ENCODE peak calls at places on chromosomes 1 and 21, in six cellular contexts. A is WTC11, Y is hepatic stellate cell, J is NCI-H2029, K is mucosa of gallbladder, U is fibroblast of the aortic adventitia. S is an unnamed sample.

GRCh38 chr1:219066631-219067349 is 106.9 kb upstream of the LYPLAL1 start:
- DNase-seq in A (no peak), Y (peak; percentile 10), J (no peak), K (no peak), U (peak; percentile 76), S (no peak)

GRCh38 chr1:35448344-35448801 is 108.8 kb downstream of the KIAA0319L start:
- DNase-seq in A (no peak), Y (peak; percentile 78), J (peak; percentile 48), K (peak; percentile 28), U (peak; percentile 98), S (no peak)

GRCh38 chr1:38835230-38835827 is 24.2 kb downstream of the RRAGC start:
- DNase-seq in A (peak; percentile 37), Y (peak; percentile 60), J (peak; percentile 100), K (peak; percentile 67), U (peak; percentile 90), S (peak; percentile 81)

GRCh38 chr1:197595244-197595904 is 179.9 kb downstream of the DENND1B start:
- DNase-seq in A (no peak), Y (no peak), J (no peak), K (no peak), U (no peak), S (no peak)

GRCh38 chr1:114671011-114671938 is 1.4 kb upstream of the DENND2C start:
- DNase-seq in A (no peak), Y (peak; percentile 18), J (no peak), K (no peak), U (peak; percentile 44), S (peak; percentile 21)

GRCh38 chr1:25642710-25643109 is 26.1 kb downstream of the MAN1C1 start:
- DNase-seq in A (no peak), Y (no peak), J (no peak), K (no peak), U (peak; percentile 48), S (peak; percentile 46)

GRCh38 chr1:12380316-12381249 is 150.8 kb downstream of the VPS13D start:
- DNase-seq in A (no peak), Y (no peak), J (no peak), K (no peak), U (peak; percentile 47), S (peak; percentile 27)

GRCh38 chr1:15141933-15142647 is 11.5 kb upstream of the TMEM51 start:
- DNase-seq in A (no peak), Y (no peak), J (no peak), K (peak; percentile 16), U (peak; percentile 80), S (no peak)

GRCh38 chr1:23591460-23592208 is 32.3 kb upstream of the ID3 start:
- DNase-seq in A (no peak), Y (no peak), J (no peak), K (no peak), U (no peak), S (no peak)

GRCh38 chr21:36718951-36719501 is 20.1 kb downstream of the SIM2 start:
- DNase-seq in A (no peak), Y (no peak), J (no peak), K (no peak), U (no peak), S (peak; percentile 86)

GRCh38 chr1:7916431-7916830 is 24.2 kb downstream of the TNFRSF9 start:
- DNase-seq in A (no peak), Y (no peak), J (no peak), K (no peak), U (no peak), S (no peak)

GRCh38 chr21:42061866-42062542 is 9.1 kb upstream of the UMODL1 start:
- DNase-seq in A (no peak), Y (no peak), J (peak; percentile 19), K (no peak), U (no peak), S (peak; percentile 22)

GRCh38 chr1:105138445-105138821 is 1388.7 kb downstream of the AMY1C start:
- DNase-seq in A (no peak), Y (no peak), J (no peak), K (peak; percentile 29), U (no peak), S (no peak)

GRCh38 chr1:99639945-99640344 is 6.0 kb upstream of the PALMD start:
- DNase-seq in A (no peak), Y (no peak), J (no peak), K (no peak), U (no peak), S (no peak)

GRCh38 chr1:897176-897575 is 26.5 kb upstream of the SAMD11 start:
- DNase-seq in A (no peak), Y (no peak), J (no peak), K (no peak), U (no peak), S (no peak)

GRCh38 chr1:19011832-19012231 is 55.4 kb upstream of the IFFO2 start:
- DNase-seq in A (no peak), Y (no peak), J (no peak), K (no peak), U (no peak), S (no peak)

GRCh38 chr1:201126832-201127754 is at the start of gene ASCL5:
- DNase-seq in A (peak; percentile 57), Y (peak; percentile 69), J (peak; percentile 68), K (peak; percentile 39), U (peak; percentile 21), S (peak; percentile 61)

GRCh38 chr21:25313891-25314646 is 293.2 kb downstream of the MRPL39 start:
- DNase-seq in A (no peak), Y (no peak), J (no peak), K (no peak), U (peak; percentile 67), S (no peak)

GRCh38 chr21:39805983-39806382 is 61.0 kb downstream of the IGSF5 start:
- DNase-seq in A (no peak), Y (no peak), J (no peak), K (no peak), U (no peak), S (no peak)

GRCh38 chr1:156310962-156311361 is 11.9 kb upstream of the VHLL start:
- DNase-seq in A (no peak), Y (no peak), J (no peak), K (no peak), U (peak; percentile 47), S (no peak)

GRCh38 chr1:19384113-19384512 is 72.0 kb downstream of the SLC66A1 start:
- DNase-seq in A (no peak), Y (peak; percentile 60), J (peak; percentile 57), K (no peak), U (peak; percentile 56), S (peak; percentile 77)

GRCh38 chr1:240803151-240803550 is 191.2 kb upstream of the GREM2 start:
- DNase-seq in A (no peak), Y (no peak), J (peak; percentile 30), K (no peak), U (peak; percentile 62), S (peak; percentile 30)

GRCh38 chr1:94143173-94143808 is 22.3 kb upstream of the ABCA4 start:
- DNase-seq in A (no peak), Y (no peak), J (peak; percentile 57), K (no peak), U (no peak), S (no peak)

GRCh38 chr1:53561488-53562115 is 102.4 kb downstream of the DMRTB1 start:
- DNase-seq in A (peak; percentile 4), Y (no peak), J (no peak), K (no peak), U (no peak), S (no peak)

GRCh38 chr1:16232316-16232710 is 4.7 kb downstream of the CPLANE2 start:
- DNase-seq in A (no peak), Y (no peak), J (no peak), K (no peak), U (no peak), S (no peak)

GRCh38 chr1:125080077-125080476 is 3895.3 kb downstream of the SRGAP2C start:
- DNase-seq in A (no peak), Y (no peak), J (no peak), K (no peak), U (no peak), S (peak; percentile 1)

GRCh38 chr1:205084360-205084759 is at the start of gene TMEM81:
- DNase-seq in A (no peak), Y (no peak), J (no peak), K (no peak), U (no peak), S (no peak)

GRCh38 chr1:164562947-164563346 is 4.0 kb downstream of the PBX1 start:
- DNase-seq in A (no peak), Y (no peak), J (no peak), K (no peak), U (no peak), S (no peak)

GRCh38 chr1:97906567-97907228 is 14.1 kb downstream of the DPYD start:
- DNase-seq in A (no peak), Y (peak; percentile 2), J (no peak), K (peak; percentile 16), U (peak; percentile 97), S (no peak)

GRCh38 chr1:166172106-166172505 is 5.3 kb upstream of the FAM78B start:
- DNase-seq in A (no peak), Y (no peak), J (no peak), K (no peak), U (peak; percentile 59), S (peak; percentile 17)

GRCh38 chr21:44485254-44485793 is 30.0 kb downstream of the LRRC3 start:
- DNase-seq in A (peak; percentile 82), Y (no peak), J (peak; percentile 81), K (peak; percentile 54), U (peak; percentile 50), S (no peak)